ENCODE peak calls at places on chromosome 3, in seven cellular contexts. G is T-cell; K is naive thymus-derived CD4-positive, alpha-beta T cell; E is activated CD4-positive, alpha-beta T cell treated with anti-CD3 and anti-CD28 coated beads, Interleukin-2, amount 50 U/mL, for 4 hours; T is dorsolateral prefrontal cortex; D is PC-9; F is EL. S is an unnamed sample.

GRCh38 chr3:53044371-53045106 is 1.3 kb downstream of the SFMBT1 start:
- DNase-seq in G (peak), K (peak), E (peak), T (no peak), D (no peak), F (peak), S (no peak)

GRCh38 chr3:169146112-169146665 is 517.3 kb downstream of the MECOM start:
- DNase-seq in G (no peak), K (no peak), E (no peak), T (no peak), D (peak), F (peak), S (no peak)

GRCh38 chr3:77207753-77208152 is 167.9 kb downstream of the ROBO2 start:
- DNase-seq in G (no peak), K (no peak), E (no peak), T (no peak), D (no peak), F (no peak), S (no peak)

GRCh38 chr3:5426094-5426883 is 238.8 kb downstream of the EDEM1 start:
- DNase-seq in G (no peak), K (peak), E (peak), T (peak), D (peak), F (peak), S (peak)

GRCh38 chr3:95750097-95750496 is 1064.3 kb upstream of the EPHA6 start:
- DNase-seq in G (no peak), K (no peak), E (no peak), T (no peak), D (no peak), F (no peak), S (no peak)

GRCh38 chr3:196192036-196193001 is 18.9 kb downstream of the ZDHHC19 start:
- DNase-seq in G (peak), K (no peak), E (peak), T (no peak), D (peak), F (no peak), S (no peak)

GRCh38 chr3:14371573-14372474 is 30.6 kb upstream of the SLC6A6 start:
- DNase-seq in G (no peak), K (no peak), E (no peak), T (no peak), D (peak), F (peak), S (peak)

GRCh38 chr3:9135930-9136525 is 113.4 kb downstream of the SRGAP3 start:
- DNase-seq in G (no peak), K (no peak), E (no peak), T (peak), D (no peak), F (no peak), S (no peak)

GRCh38 chr3:49649576-49649975 is 24.6 kb upstream of the APEH start:
- DNase-seq in G (no peak), K (no peak), E (no peak), T (no peak), D (no peak), F (no peak), S (no peak)

GRCh38 chr3:195705081-195705991 is 15.4 kb upstream of the MUC20 start:
- DNase-seq in G (no peak), K (no peak), E (no peak), T (no peak), D (no peak), F (peak), S (no peak)

GRCh38 chr3:128053614-128054013 is 1.4 kb downstream of the SEC61A1 start:
- DNase-seq in G (no peak), K (no peak), E (no peak), T (no peak), D (no peak), F (no peak), S (no peak)

GRCh38 chr3:134375542-134376384 is 1.5 kb upstream of the AMOTL2 start:
- DNase-seq in G (no peak), K (no peak), E (no peak), T (no peak), D (no peak), F (no peak), S (no peak)